ENCODE peak calls at places on chromosome 16, in eight cellular contexts. I is GM23248, N is PC-3, X is endothelial cell of umbilical vein, E is hepatocyte, U is GM12878, R is IMR-90, J is neuronal stem cell. Q is an unnamed sample.
A peak's percentile ranks its signal among the peaks of the same experiment; 100 is the strongest.

GRCh38 chr16:27718767-27719445 is 169.0 kb downstream of the KATNIP start:
- DNase-seq in E (no peak), J (peak; percentile 63), N (no peak), U (no peak), R (no peak), X (no peak), I (no peak), Q (no peak)

GRCh38 chr16:28180660-28181556 is 30.9 kb downstream of the XPO6 start:
- DNase-seq in E (no peak), I (peak; percentile 37), R (peak; percentile 70), N (no peak), U (no peak), J (no peak), X (peak; percentile 67), Q (no peak)

GRCh38 chr16:84369938-84370627 is 1.7 kb downstream of the ATP2C2 start:
- DNase-seq in E (no peak), J (no peak), I (no peak), X (no peak), U (no peak), N (peak; percentile 69), R (no peak), Q (no peak)

GRCh38 chr16:90077757-90078593 is 844 bp upstream of the PRDM7 start:
- DNase-seq in J (no peak), I (peak; percentile 62), N (peak; percentile 4), U (no peak), E (peak; percentile 51), R (peak; percentile 42), X (peak; percentile 7), Q (peak; percentile 68)

GRCh38 chr16:50442221-50442620 is 73.4 kb upstream of the BRD7 start:
- DNase-seq in X (no peak), I (no peak), N (no peak), U (no peak), E (no peak), J (no peak), R (no peak), Q (no peak)

GRCh38 chr16:89357055-89357454 is 133.3 kb downstream of the ANKRD11 start:
- DNase-seq in R (no peak), N (peak; percentile 17), J (no peak), U (no peak), X (no peak), E (no peak), I (no peak), Q (no peak)

GRCh38 chr16:58451945-58452401 is 48.0 kb upstream of the NDRG4 start:
- DNase-seq in I (peak; percentile 52), X (peak; percentile 73), J (no peak), N (peak; percentile 84), U (no peak), R (no peak), E (peak; percentile 52), Q (no peak)

GRCh38 chr16:477758-478157 is 49.8 kb upstream of the CAPN15 start:
- DNase-seq in I (no peak), R (no peak), E (no peak), N (peak; percentile 6), J (no peak), X (no peak), U (no peak), Q (no peak)

GRCh38 chr16:85274501-85274900 is 162.2 kb upstream of the CIBAR2 start:
- DNase-seq in E (no peak), X (no peak), N (no peak), I (no peak), J (no peak), U (no peak), R (no peak), Q (no peak)

GRCh38 chr16:81629896-81630631 is 149.0 kb upstream of the PLCG2 start:
- DNase-seq in I (no peak), N (no peak), U (no peak), R (no peak), E (no peak), J (no peak), X (no peak), Q (no peak)

GRCh38 chr16:54414671-54415070 is 128.1 kb upstream of the IRX3 start:
- DNase-seq in R (no peak), E (no peak), I (no peak), J (no peak), X (no peak), U (no peak), N (no peak), Q (no peak)

GRCh38 chr16:51753382-51753781 is 602.3 kb upstream of the SALL1 start:
- DNase-seq in J (no peak), E (no peak), X (no peak), U (no peak), N (no peak), I (no peak), R (no peak), Q (no peak)

GRCh38 chr16:81424761-81425160 is 19.8 kb upstream of the CMIP start:
- DNase-seq in I (no peak), U (peak; percentile 68), R (peak; percentile 34), N (peak; percentile 39), J (no peak), X (no peak), E (no peak), Q (peak; percentile 63)

GRCh38 chr16:9370071-9370491 is 278.6 kb downstream of the HAPSTR1 start:
- DNase-seq in R (no peak), N (no peak), I (no peak), E (no peak), X (no peak), J (no peak), U (no peak), Q (no peak)

DNA sequence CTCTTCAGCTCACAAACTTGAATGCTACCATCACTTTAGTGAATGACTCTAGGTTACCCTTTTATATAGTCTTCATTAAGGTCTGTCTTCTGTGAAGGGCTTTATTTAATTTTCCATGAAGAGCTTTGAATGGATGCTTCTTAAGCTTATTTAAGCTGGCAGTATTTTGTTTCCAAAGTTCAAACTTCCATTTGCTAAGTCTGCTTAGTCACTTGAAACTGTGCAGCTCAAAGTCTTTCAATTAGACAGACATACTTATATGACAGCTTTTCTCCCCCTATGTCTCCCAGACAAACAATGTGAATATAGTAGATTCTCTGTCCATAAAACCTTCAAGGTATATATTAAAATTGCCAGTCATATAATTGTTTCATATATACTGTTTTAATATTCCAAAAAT is 23.5 kb downstream of the TXNDC11 start:
- DNase-seq in U (no peak), N (no peak), J (no peak), I (no peak), E (no peak), R (no peak), X (no peak), Q (no peak)
- H3K36me3 ChIP-seq in U (peaks cover 16% of the 10 kb centered on the region), N (peaks cover 6% of the 10 kb centered on the region), J (peaks cover 9% of the 10 kb centered on the region), I (peaks cover 57% of the 10 kb centered on the region), E (no peaks in the 10 kb centered on the region), R (peaks cover 31% of the 10 kb centered on the region), X (peaks cover 13% of the 10 kb centered on the region), Q (peaks cover 82% of the 10 kb centered on the region)

GRCh38 chr16:2475413-2476344 is 752 bp downstream of the TBC1D24 start:
- DNase-seq in U (no peak), X (no peak), I (peak; percentile 33), E (peak; percentile 64), J (no peak), R (no peak), N (no peak), Q (peak; percentile 62)
- H2AFZ ChIP-seq in U (peak overlapping the region; percentile 63), X (peak overlapping the region; percentile 74), I (peak overlapping the region; percentile 59), E (peak overlapping the region; percentile 4), J (peak overlapping the region; percentile 76), R (peak overlapping the region; percentile 85), N (peak overlapping the region; percentile 36), Q (no peak overlapping the region)

GRCh38 chr16:21625026-21625425 is 25.6 kb downstream of the METTL9 start:
- DNase-seq in N (no peak), E (no peak), R (no peak), J (no peak), I (no peak), X (no peak), U (no peak), Q (no peak)
- H3K36me3 ChIP-seq in N (peaks cover 36% of the 10 kb centered on the region), E (no peaks in the 10 kb centered on the region), R (peaks cover 11% of the 10 kb centered on the region), J (peaks cover 22% of the 10 kb centered on the region), I (peaks cover 24% of the 10 kb centered on the region), X (peaks cover 9% of the 10 kb centered on the region), U (peaks cover under 1% of the 10 kb centered on the region), Q (peaks cover 83% of the 10 kb centered on the region)

DNA sequence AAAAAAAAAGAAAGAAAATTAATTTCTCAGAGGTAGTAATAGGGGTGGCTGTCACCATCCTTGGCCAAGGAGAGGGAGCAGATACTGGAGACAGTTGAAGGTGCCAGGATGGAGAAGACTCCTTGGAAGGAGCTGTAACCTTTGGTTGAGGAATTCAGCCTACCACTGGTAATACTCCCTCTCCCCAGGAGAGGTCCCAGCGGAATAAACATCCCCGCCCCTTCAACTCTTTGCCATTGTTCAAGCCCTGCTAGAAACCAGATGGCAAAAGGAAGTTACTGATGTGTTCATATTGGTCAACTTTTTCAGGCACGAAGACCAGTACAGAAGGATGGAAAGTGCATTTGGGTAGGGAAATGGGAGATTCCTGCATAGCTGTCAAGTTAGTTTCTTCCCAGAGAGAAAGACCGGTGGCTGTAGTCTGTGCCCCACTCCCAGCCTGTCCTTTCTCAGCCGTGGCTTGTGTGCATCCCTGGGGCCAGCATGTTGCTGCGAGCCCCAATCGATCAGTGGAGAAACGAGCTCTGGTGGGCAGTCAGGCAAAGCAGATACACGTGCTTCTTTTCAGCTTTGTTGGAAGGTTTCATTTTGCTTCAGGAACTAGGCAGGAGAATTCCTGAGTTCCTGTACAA is 612.1 kb downstream of the MAF start:
- DNase-seq in J (no peak), E (no peak), N (no peak), U (no peak), I (no peak), R (no peak), X (no peak), Q (no peak)
- H2AFZ ChIP-seq in J (peak overlapping the region; percentile 30), E (no peak overlapping the region), N (no peak overlapping the region), U (no peak overlapping the region), I (no peak overlapping the region), R (no peak overlapping the region), X (no peak overlapping the region), Q (no peak overlapping the region)

GRCh38 chr16:7330709-7331108 is 1.9 kb upstream of the RBFOX1 start:
- DNase-seq in X (no peak), N (no peak), R (no peak), J (no peak), U (no peak), I (no peak), E (no peak), Q (no peak)

GRCh38 chr16:7334801-7335560 is 2.3 kb downstream of the RBFOX1 start:
- DNase-seq in N (no peak), X (no peak), R (no peak), J (no peak), E (peak; percentile 11), U (no peak), I (no peak), Q (no peak)

GRCh38 chr16:7333326-7333725 is 681 bp downstream of the RBFOX1 start:
- DNase-seq in X (no peak), E (no peak), J (no peak), R (no peak), I (no peak), N (no peak), U (no peak), Q (no peak)

GRCh38 chr16:7332611-7333010 is at the start of gene RBFOX1:
- DNase-seq in N (no peak), I (no peak), U (no peak), E (no peak), X (no peak), J (no peak), R (no peak), Q (no peak)

DNA sequence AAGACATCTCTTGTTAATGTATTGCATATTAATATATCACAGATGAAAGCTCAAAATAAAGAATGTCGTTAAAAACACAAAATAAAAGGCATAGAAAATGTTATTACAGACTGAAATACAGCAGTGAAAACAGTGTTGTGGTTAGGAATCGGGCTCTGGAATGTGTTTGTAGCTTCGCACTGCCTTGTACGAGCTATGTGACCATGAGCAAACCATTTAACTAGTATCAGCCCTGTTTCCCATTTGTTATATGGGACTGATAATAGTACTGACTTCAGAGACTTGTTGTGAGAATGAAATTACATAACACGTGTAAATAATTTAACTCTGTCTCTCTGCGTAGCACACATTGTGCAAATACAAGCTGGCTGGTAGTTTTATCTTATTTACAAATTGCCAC is 648 bp upstream of the RBFOX1 start:
- DNase-seq in U (no peak), N (no peak), I (no peak), E (no peak), J (no peak), X (no peak), R (no peak), Q (no peak)
- H3K36me3 ChIP-seq in U (no peaks in the 10 kb centered on the region), N (no peaks in the 10 kb centered on the region), I (no peaks in the 10 kb centered on the region), E (no peaks in the 10 kb centered on the region), J (no peaks in the 10 kb centered on the region), X (no peaks in the 10 kb centered on the region), R (no peaks in the 10 kb centered on the region), Q (no peaks in the 10 kb centered on the region)